ENCODE peak calls at places on chromosome 6, in eight cellular contexts. L is brain microvascular endothelial cell, Z is HFF-Myc, U is fibroblast of the aortic adventitia, M is tibial artery, B is Peyer's patch, J is upper lobe of right lung, G is astrocyte of the cerebellum. I is an unnamed sample.

GRCh38 chr6:5855787-5856186 is 150.9 kb downstream of the NRN1 start:
- DNase-seq in Z (no peak), G (no peak), M (no peak), U (no peak), B (no peak), L (no peak), J (no peak), I (no peak)

GRCh38 chr6:39980839-39981580 is 46.7 kb upstream of the MOCS1 start:
- DNase-seq in M (no peak), J (no peak), Z (peak; percentile 10), L (peak; percentile 51), G (peak; percentile 5), U (peak; percentile 70), B (no peak), I (peak; percentile 72)

GRCh38 chr6:3341467-3341866 is 82.7 kb downstream of the PSMG4 start:
- DNase-seq in B (no peak), U (peak; percentile 88), J (no peak), G (peak; percentile 93), L (peak; percentile 74), M (no peak), Z (no peak), I (peak; percentile 90)

GRCh38 chr6:159654483-159655098 is 38.5 kb downstream of the SOD2 start:
- DNase-seq in B (no peak), L (no peak), G (peak; percentile 59), U (peak; percentile 80), Z (peak; percentile 39), J (no peak), M (no peak), I (peak; percentile 77)

GRCh38 chr6:145727817-145728388 is 7.4 kb downstream of the EPM2A start:
- DNase-seq in J (no peak), B (no peak), G (no peak), U (no peak), Z (no peak), M (no peak), L (no peak), I (no peak)

GRCh38 chr6:117025310-117025709 is 148.3 kb downstream of the RFX6 start:
- DNase-seq in M (no peak), B (no peak), L (no peak), G (no peak), J (no peak), U (no peak), Z (no peak), I (no peak)

GRCh38 chr6:30450908-30451818 is 38.1 kb upstream of the HLA-E start:
- DNase-seq in L (peak; percentile 56), U (peak; percentile 54), B (peak; percentile 71), G (peak; percentile 75), M (no peak), J (peak; percentile 72), Z (no peak), I (peak; percentile 55)

GRCh38 chr6:16105874-16106273 is 23.0 kb upstream of the MYLIP start:
- DNase-seq in L (no peak), M (no peak), B (no peak), Z (no peak), G (no peak), J (no peak), U (peak; percentile 85), I (peak; percentile 70)

GRCh38 chr6:111592726-111593515 is 12.8 kb downstream of the TRAF3IP2 start:
- DNase-seq in U (no peak), M (no peak), B (no peak), J (no peak), Z (no peak), G (no peak), L (no peak), I (no peak)

GRCh38 chr6:36024154-36024760 is at the start of gene SLC26A8:
- DNase-seq in U (no peak), J (no peak), L (no peak), Z (no peak), G (no peak), M (no peak), B (no peak), I (no peak)

GRCh38 chr6:35327349-35328027 is 14.9 kb upstream of the PPARD start:
- DNase-seq in U (peak; percentile 58), Z (no peak), L (peak; percentile 56), J (peak; percentile 74), G (no peak), M (no peak), B (peak; percentile 90), I (peak; percentile 68)

GRCh38 chr6:106256201-106256968 is 69.2 kb downstream of the ATG5 start:
- DNase-seq in J (no peak), B (no peak), G (no peak), M (no peak), Z (peak; percentile 56), L (no peak), U (peak; percentile 43), I (no peak)

GRCh38 chr6:93624408-93624807 is 205.0 kb upstream of the EPHA7 start:
- DNase-seq in L (no peak), G (no peak), Z (no peak), M (no peak), U (no peak), J (no peak), B (no peak), I (peak; percentile 1)

GRCh38 chr6:31568537-31568961 is 3.5 kb upstream of the LTA start:
- DNase-seq in G (no peak), L (no peak), J (no peak), Z (no peak), U (no peak), M (no peak), B (peak; percentile 82), I (no peak)

GRCh38 chr6:10837009-10837691 is 1.2 kb downstream of the MAK start:
- DNase-seq in M (no peak), B (peak; percentile 49), G (no peak), J (peak; percentile 73), Z (no peak), U (peak; percentile 12), L (peak; percentile 1), I (peak; percentile 6)

GRCh38 chr6:158021376-158021775 is 39.7 kb downstream of the SYNJ2 start:
- DNase-seq in Z (no peak), J (no peak), L (no peak), M (no peak), B (no peak), U (no peak), G (no peak), I (no peak)

GRCh38 chr6:94478178-94479140 is 1059.1 kb upstream of the EPHA7 start:
- DNase-seq in G (no peak), Z (no peak), J (no peak), B (no peak), L (no peak), U (no peak), M (no peak), I (no peak)

GRCh38 chr6:24827162-24827561 is 28.4 kb upstream of the ARMH2 start:
- DNase-seq in J (no peak), M (no peak), B (no peak), L (no peak), Z (no peak), U (no peak), G (no peak), I (no peak)

GRCh38 chr6:147000545-147001488 is 203.4 kb upstream of the STXBP5 start:
- DNase-seq in Z (peak; percentile 73), J (no peak), L (peak; percentile 72), U (peak; percentile 80), G (peak; percentile 60), B (no peak), M (no peak), I (peak; percentile 76)

GRCh38 chr6:116468293-116468692 is 7.1 kb downstream of the CALHM6 start:
- DNase-seq in Z (no peak), U (peak; percentile 45), G (no peak), J (no peak), M (no peak), B (no peak), L (no peak), I (no peak)

GRCh38 chr6:26366504-26366903 is 1.5 kb downstream of the BTN3A2 start:
- DNase-seq in L (no peak), J (no peak), G (no peak), B (no peak), U (no peak), M (no peak), Z (no peak), I (peak; percentile 18)
- H3K4me3 ChIP-seq in L (no peak overlapping the region), J (peak overlapping the region; percentile 61), G (no peak overlapping the region), B (peak overlapping the region; percentile 9), U (peak overlapping the region; percentile 6), M (no peak overlapping the region), Z (peak overlapping the region; percentile 71), I (no peak overlapping the region)

DNA sequence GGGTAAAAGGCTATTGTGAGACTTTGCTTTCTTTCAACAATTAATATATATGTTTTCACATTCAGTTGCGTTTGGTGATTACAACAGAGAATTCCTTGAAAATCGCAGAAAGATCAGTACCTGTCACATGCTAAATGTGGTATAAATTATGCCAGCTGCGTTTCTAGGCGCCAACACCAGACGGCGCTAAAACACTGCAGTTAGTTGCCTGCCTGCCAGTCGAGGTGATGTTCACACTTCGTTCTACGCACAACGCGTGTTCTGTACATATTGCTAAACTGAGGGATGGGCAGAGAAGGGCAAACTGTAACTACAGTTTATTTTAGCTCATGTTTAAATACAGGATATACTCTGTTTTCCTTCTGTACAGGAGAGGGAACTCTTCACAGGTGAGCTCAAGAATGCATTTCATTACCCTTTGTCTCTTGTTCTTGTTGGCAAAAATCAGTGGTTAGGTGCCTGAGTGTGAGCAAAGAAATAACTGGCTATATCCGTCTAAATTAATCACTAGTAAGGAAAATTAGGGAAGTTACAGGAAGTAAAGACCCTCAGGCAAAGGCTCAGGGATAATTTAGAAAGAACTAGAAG is 100.1 kb upstream of the RGS17 start:
- DNase-seq in G (peak; percentile 28), M (no peak), Z (no peak), J (peak; percentile 70), U (peak; percentile 46), B (peak; percentile 60), L (peak; percentile 66), I (peak; percentile 45)
- TF ChIP-seq CTCF in G (peak; percentile 99), M (peak; percentile 61), Z (peak; percentile 97), J (peak; percentile 77), U (peak; percentile 90), B (peak; percentile 42), L (peak; percentile 97), I (peak; percentile 98)

DNA sequence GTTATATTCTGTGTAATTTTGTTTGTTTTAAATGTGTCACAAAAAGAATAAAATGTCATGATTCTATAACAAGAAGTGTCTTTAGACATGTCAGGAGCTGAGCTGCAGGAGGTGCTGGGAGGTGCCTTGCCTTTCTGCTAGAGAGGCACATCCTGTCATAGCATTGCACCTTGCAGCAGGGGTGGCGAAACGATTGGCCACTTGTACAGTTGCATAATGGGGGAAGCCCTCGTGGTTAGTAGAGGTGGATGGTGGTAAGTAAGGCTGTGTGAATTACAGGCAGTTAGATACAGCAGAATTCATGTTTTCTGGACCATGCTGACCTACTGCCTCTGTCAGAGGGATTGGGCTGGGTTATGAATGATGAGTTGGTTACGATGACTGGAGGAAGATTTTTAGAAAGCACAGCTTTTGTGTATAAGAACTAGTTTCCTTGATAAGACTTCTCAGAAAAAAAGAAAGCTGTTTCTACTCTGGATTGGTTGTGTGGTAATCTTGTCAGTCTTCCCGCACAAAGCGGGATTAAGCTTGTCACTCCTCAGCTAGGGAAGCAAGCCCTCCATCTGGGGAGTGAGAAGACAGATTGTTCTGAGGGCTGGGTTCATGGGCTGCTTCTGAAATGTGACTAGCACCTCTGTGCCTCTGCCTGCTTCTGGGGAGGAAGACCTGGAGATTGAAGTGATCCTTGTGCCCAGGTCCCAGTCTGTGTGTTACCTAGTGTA is 74.9 kb downstream of the FOXO3 start:
- DNase-seq in J (peak; percentile 77), B (peak; percentile 59), Z (no peak), U (no peak), M (no peak), L (no peak), G (no peak), I (no peak)
- H3K4me3 ChIP-seq in J (no peak overlapping the region), B (no peak overlapping the region), Z (no peak overlapping the region), U (no peak overlapping the region), M (no peak overlapping the region), L (no peak overlapping the region), G (no peak overlapping the region), I (no peak overlapping the region)

GRCh38 chr6:132995432-132995831 is 181.1 kb downstream of the RPS12 start:
- DNase-seq in U (no peak), Z (no peak), G (no peak), M (no peak), J (no peak), B (no peak), L (no peak), I (no peak)

GRCh38 chr6:133001040-133001570 is 186.7 kb downstream of the RPS12 start:
- DNase-seq in B (no peak), J (no peak), L (no peak), M (no peak), U (no peak), G (no peak), Z (no peak), I (no peak)
- TF ChIP-seq CTCF in B (no peak), J (no peak), L (no peak), M (no peak), U (no peak), G (no peak), Z (no peak), I (no peak)

I was measured in cardiac fibroblast.